ENCODE peak calls at places on chromosomes 6 and 20, in four cellular contexts. One of them, this sample, is unnamed. For H3K36me3, the result is how much of the 10 kb centered on the place peaks cover.

GRCh38 chr6:107611060-107611824 is 121.3 kb downstream of the SOBP start:
- DNase-seq in stomach: no peak
- DNase-seq in endodermal cell: no peak
- DNase-seq in heart right ventricle: peak
- DNase-seq in this sample: no peak

GRCh38 chr6:133130863-133131262 is 110.3 kb upstream of the EYA4 start:
- DNase-seq in stomach: no peak
- DNase-seq in endodermal cell: no peak
- DNase-seq in heart right ventricle: peak
- DNase-seq in this sample: no peak

GRCh38 chr6:32837651-32838113 is 857 bp downstream of the TAP2 start:
- DNase-seq in stomach: no peak
- DNase-seq in endodermal cell: no peak
- DNase-seq in heart right ventricle: no peak
- DNase-seq in this sample: no peak

GRCh38 chr6:104548297-104548696 is 311.4 kb downstream of the HACE1 start:
- DNase-seq in stomach: no peak
- DNase-seq in endodermal cell: no peak
- DNase-seq in heart right ventricle: no peak
- DNase-seq in this sample: no peak

GRCh38 chr20:50346372-50347347 is 156.0 kb downstream of the CEBPB start:
- DNase-seq in stomach: peak
- DNase-seq in endodermal cell: peak
- DNase-seq in heart right ventricle: peak
- DNase-seq in this sample: peak

GRCh38 chr20:24317224-24317623 is 152.2 kb upstream of the SYNDIG1 start:
- DNase-seq in stomach: no peak
- DNase-seq in endodermal cell: no peak
- DNase-seq in heart right ventricle: no peak
- DNase-seq in this sample: no peak

GRCh38 chr20:22597303-22597702 is 12.9 kb upstream of the FOXA2 start:
- DNase-seq in stomach: no peak
- DNase-seq in endodermal cell: no peak
- DNase-seq in heart right ventricle: no peak
- DNase-seq in this sample: no peak

GRCh38 chr6:2614842-2615241 is 135.9 kb downstream of the MYLK4 start:
- DNase-seq in stomach: no peak
- DNase-seq in endodermal cell: no peak
- DNase-seq in heart right ventricle: no peak
- DNase-seq in this sample: no peak

GRCh38 chr6:169092375-169092774 is 161.3 kb downstream of the THBS2 start:
- DNase-seq in stomach: no peak
- DNase-seq in endodermal cell: no peak
- DNase-seq in heart right ventricle: no peak
- DNase-seq in this sample: no peak

GRCh38 chr20:17666491-17666890 is 15.6 kb downstream of the RRBP1 start:
- DNase-seq in stomach: no peak
- DNase-seq in endodermal cell: no peak
- DNase-seq in heart right ventricle: no peak
- DNase-seq in this sample: no peak

GRCh38 chr20:17465236-17465635 is 65.9 kb downstream of the BFSP1 start:
- DNase-seq in stomach: no peak
- DNase-seq in endodermal cell: no peak
- DNase-seq in heart right ventricle: no peak
- DNase-seq in this sample: no peak

GRCh38 chr20:4800131-4800530 is 78.4 kb downstream of the PRND start:
- DNase-seq in stomach: no peak
- DNase-seq in endodermal cell: no peak
- DNase-seq in heart right ventricle: no peak
- DNase-seq in this sample: no peak

GRCh38 chr6:24323632-24324337 is 34.1 kb downstream of the DCDC2 start:
- DNase-seq in stomach: no peak
- DNase-seq in endodermal cell: no peak
- DNase-seq in heart right ventricle: no peak
- DNase-seq in this sample: no peak

GRCh38 chr20:62171245-62171644 is 11.6 kb upstream of the MTG2 start:
- DNase-seq in stomach: no peak
- DNase-seq in endodermal cell: no peak
- DNase-seq in heart right ventricle: peak
- DNase-seq in this sample: peak

GRCh38 chr6:142839686-142840040 is 105.3 kb downstream of the HIVEP2 start:
- DNase-seq in stomach: no peak
- DNase-seq in endodermal cell: no peak
- DNase-seq in heart right ventricle: no peak
- DNase-seq in this sample: no peak

GRCh38 chr6:146305098-146305497 is 238.5 kb upstream of the RAB32 start:
- DNase-seq in stomach: no peak
- DNase-seq in endodermal cell: no peak
- DNase-seq in heart right ventricle: no peak
- DNase-seq in this sample: no peak

GRCh38 chr6:50850223-50850751 is 31.6 kb downstream of the TFAP2B start:
- DNase-seq in stomach: no peak
- DNase-seq in endodermal cell: peak
- DNase-seq in heart right ventricle: no peak
- DNase-seq in this sample: no peak

GRCh38 chr6:87637106-87637505 is 47.2 kb downstream of the ORC3 start:
- DNase-seq in stomach: no peak
- DNase-seq in endodermal cell: no peak
- DNase-seq in heart right ventricle: no peak
- DNase-seq in this sample: no peak
- H3K36me3 ChIP-seq in stomach: half or more
- H3K36me3 ChIP-seq in endodermal cell: half or more
- H3K36me3 ChIP-seq in heart right ventricle: under half
- H3K36me3 ChIP-seq in this sample: under half

GRCh38 chr20:44651507-44652373 is at the start of gene ADA:
- DNase-seq in stomach: peak
- DNase-seq in endodermal cell: peak
- DNase-seq in heart right ventricle: peak
- DNase-seq in this sample: peak
- TF ChIP-seq CTCF in stomach: no peak
- TF ChIP-seq CTCF in endodermal cell: peak
- TF ChIP-seq CTCF in heart right ventricle: no peak
- TF ChIP-seq CTCF in this sample: no peak

DNA sequence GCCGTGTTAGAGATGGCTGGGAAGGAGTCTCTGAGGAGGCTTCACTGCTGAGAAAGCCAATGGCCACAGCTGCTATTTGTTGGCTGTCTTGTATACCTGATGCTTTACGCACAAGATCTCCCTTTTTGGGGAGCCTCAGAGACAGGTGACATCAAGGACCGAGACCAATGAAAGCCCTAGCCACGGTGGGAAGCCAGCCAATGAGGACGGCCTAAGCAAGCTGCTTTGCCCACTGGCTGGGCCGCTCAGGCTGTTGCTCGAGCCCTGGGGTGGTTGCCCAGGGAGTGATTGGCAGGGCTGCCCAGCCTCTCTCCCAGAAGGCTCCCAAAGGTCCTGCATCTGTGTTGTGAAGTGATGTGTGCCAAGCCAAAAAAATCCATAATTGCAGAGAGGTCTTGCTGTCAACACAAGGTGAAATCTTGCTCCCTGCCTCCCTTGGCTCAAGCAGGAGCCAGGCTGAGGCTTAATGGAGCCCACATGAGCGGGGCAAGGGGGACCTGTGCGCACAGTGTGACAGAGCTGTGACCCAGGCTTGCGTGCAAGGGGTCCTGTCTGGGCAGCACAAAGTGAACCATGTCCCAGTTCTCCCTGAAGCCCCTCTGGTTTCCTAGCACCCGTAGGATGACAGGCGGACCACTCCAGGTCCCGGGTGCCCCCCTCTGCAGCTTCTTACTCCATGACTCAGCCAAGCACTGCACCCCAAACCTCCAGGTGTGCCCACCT is 4.3 kb downstream of the MMP24OS start:
- DNase-seq in stomach: peak
- DNase-seq in endodermal cell: peak
- DNase-seq in heart right ventricle: peak
- DNase-seq in this sample: no peak
- H3K36me3 ChIP-seq in stomach: half or more
- H3K36me3 ChIP-seq in endodermal cell: under half
- H3K36me3 ChIP-seq in heart right ventricle: under half
- H3K36me3 ChIP-seq in this sample: under half

GRCh38 chr6:147774856-147775255 is 266.4 kb downstream of the SAMD5 start:
- DNase-seq in stomach: no peak
- DNase-seq in endodermal cell: peak
- DNase-seq in heart right ventricle: no peak
- DNase-seq in this sample: no peak
- TF ChIP-seq CTCF in stomach: no peak
- TF ChIP-seq CTCF in endodermal cell: peak
- TF ChIP-seq CTCF in heart right ventricle: no peak
- TF ChIP-seq CTCF in this sample: no peak

DNA sequence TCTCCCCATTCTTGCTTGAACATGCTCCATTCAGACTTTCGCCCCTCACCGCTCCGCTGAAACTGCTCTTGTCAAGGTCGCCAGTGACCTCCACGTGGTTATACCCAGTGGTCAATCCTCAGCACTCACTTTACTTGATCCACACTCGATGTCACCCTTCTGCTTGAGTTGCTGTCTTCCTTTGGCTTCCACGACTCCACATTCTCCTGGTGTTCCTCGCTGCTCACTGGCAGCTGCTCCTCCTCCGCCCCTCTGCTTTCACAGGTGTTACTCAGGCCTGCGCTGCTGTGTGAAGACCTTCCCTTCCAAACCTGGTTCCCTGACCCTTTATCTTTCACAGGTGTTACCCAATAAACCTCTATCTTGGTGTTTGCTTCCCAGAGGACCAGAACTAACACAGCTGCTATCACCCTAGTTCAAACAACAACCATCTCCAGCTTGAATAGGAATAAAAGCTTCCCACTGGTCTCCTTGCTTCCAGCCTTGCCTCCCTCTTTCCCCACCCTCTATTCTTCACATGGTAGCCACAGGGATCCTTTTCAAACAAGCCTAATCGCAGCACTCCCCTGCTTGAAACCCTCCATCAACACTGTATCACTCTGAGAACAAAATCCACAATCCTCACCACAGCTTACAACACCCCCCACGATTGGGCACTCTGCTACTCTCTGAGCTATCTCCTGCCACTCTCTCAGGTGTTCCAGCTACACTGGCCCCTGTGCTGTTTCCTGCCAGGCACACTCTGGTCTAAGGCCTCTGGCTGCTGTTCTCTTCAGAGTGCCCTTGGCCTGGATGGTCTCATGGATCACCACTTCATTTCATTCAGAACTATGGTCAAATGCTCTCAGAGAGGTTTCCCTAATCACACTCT is 10.7 kb downstream of the PPIL1 start:
- DNase-seq in stomach: no peak
- DNase-seq in endodermal cell: peak
- DNase-seq in heart right ventricle: no peak
- DNase-seq in this sample: no peak
- H3K36me3 ChIP-seq in stomach: under half
- H3K36me3 ChIP-seq in endodermal cell: under half
- H3K36me3 ChIP-seq in heart right ventricle: under half
- H3K36me3 ChIP-seq in this sample: under half

This sample was measured in mucosa of descending colon.